ENCODE peak calls at places on chromosomes 3 and 15, in seven cellular contexts. L, Y, V, C, F, T and M are unnamed samples.

GRCh38 chr3:16550676-16551341 is 37.3 kb upstream of the RFTN1 start:
- DNase-seq in V (peak; percentile 85), Y (peak; percentile 70), T (peak; percentile 32), C (peak; percentile 49), L (peak; percentile 81), F (peak; percentile 88), M (peak; percentile 93)

GRCh38 chr15:39438260-39438659 is 142.6 kb upstream of the THBS1 start:
- DNase-seq in L (no peak), F (no peak), Y (no peak), C (no peak), V (no peak), T (no peak), M (no peak)

GRCh38 chr15:82641129-82641798 is 5.9 kb downstream of the CPEB1 start:
- DNase-seq in Y (no peak), C (no peak), V (no peak), L (no peak), T (no peak), F (peak; percentile 14), M (no peak)

GRCh38 chr15:68258684-68259083 is 18.9 kb upstream of the FEM1B start:
- DNase-seq in F (no peak), Y (no peak), V (peak; percentile 53), L (no peak), T (peak; percentile 44), C (no peak), M (no peak)

GRCh38 chr3:4532535-4533112 is 39.5 kb downstream of the ITPR1 start:
- DNase-seq in F (no peak), C (no peak), T (no peak), Y (no peak), V (no peak), L (no peak), M (no peak)

GRCh38 chr15:28930476-28931291 is 44.9 kb downstream of the APBA2 start:
- DNase-seq in L (no peak), V (no peak), Y (no peak), F (no peak), C (no peak), T (no peak), M (no peak)

GRCh38 chr15:96792216-96792615 is 461.7 kb downstream of the NR2F2 start:
- DNase-seq in L (no peak), T (no peak), C (no peak), V (peak; percentile 6), F (no peak), Y (no peak), M (no peak)

GRCh38 chr15:59616390-59616789 is 4.8 kb downstream of the GCNT3 start:
- DNase-seq in F (no peak), V (no peak), Y (no peak), T (no peak), L (peak; percentile 63), C (peak; percentile 53), M (no peak)

GRCh38 chr15:36905908-36906307 is 194.4 kb downstream of the MEIS2 start:
- DNase-seq in Y (peak; percentile 85), V (no peak), T (no peak), L (no peak), C (no peak), F (no peak), M (no peak)

GRCh38 chr3:196275126-196275525 is 12.4 kb downstream of the PCYT1A start:
- DNase-seq in C (no peak), T (no peak), Y (peak; percentile 43), F (no peak), V (no peak), L (no peak), M (no peak)
- H3K4me3 ChIP-seq in C (no peak overlapping the region), T (no peak overlapping the region), Y (no peak overlapping the region), F (peak overlapping the region; percentile 57), V (no peak overlapping the region), L (no peak overlapping the region), M (peak overlapping the region; percentile 44)

GRCh38 chr3:108125550-108126071 is 34.8 kb upstream of the CD47 start:
- DNase-seq in C (no peak), L (no peak), F (peak; percentile 92), T (no peak), V (peak; percentile 81), Y (no peak), M (peak; percentile 83)
- H3K4me3 ChIP-seq in C (no peak overlapping the region), L (no peak overlapping the region), F (peak overlapping the region; percentile 66), T (no peak overlapping the region), V (peak overlapping the region; percentile 72), Y (no peak overlapping the region), M (peak overlapping the region; percentile 64)

DNA sequence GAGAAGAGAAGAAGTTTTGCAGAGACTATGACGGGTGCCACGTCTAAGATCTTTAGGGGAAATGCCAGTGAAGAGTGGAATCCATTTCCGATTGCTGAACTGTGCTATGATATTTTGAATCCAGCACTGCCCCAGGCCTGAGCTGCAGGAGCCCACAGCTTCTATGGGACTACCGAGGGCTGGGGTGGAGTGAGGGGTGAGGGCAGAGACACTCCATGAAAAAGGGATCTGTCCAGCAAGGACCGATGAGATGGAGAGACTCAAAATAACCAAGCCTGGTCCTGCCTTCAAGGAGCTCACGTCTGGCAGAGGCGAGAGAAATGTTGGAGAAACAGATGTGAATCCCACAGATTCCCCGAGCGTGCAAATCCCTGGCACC is 79.8 kb upstream of the MEF2A start:
- DNase-seq in L (no peak), V (no peak), T (no peak), Y (peak; percentile 22), C (no peak), F (no peak), M (peak; percentile 42)
- H3K4me3 ChIP-seq in L (peak overlapping the region; percentile 34), V (no peak overlapping the region), T (peak overlapping the region; percentile 50), Y (peak overlapping the region; percentile 44), C (no peak overlapping the region), F (no peak overlapping the region), M (peak overlapping the region; percentile 35)

DNA sequence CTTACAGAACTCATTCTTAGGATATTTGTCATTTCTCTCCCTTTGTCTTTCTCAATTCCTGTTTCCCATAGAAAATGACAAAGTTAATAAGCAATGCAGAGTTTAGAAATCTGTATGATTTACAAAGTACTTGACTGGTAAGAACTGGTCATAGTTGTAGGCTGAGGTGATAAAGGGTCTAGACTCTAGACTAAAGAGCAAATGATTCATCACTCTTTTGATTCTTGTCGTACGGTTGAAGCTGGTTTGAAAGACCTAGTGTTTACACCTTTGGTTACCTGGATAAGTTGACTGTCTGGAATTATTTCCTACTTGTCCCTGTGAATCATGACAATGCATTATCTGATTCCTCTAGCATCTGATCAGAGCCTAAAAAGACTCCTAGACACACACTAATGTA is 58.9 kb upstream of the TP63 start:
- DNase-seq in V (no peak), Y (peak; percentile 43), C (peak; percentile 32), T (no peak), L (no peak), F (peak; percentile 34), M (no peak)
- H3K4me3 ChIP-seq in V (no peak overlapping the region), Y (no peak overlapping the region), C (no peak overlapping the region), T (no peak overlapping the region), L (no peak overlapping the region), F (no peak overlapping the region), M (no peak overlapping the region)

GRCh38 chr15:89910891-89911626 is 1.7 kb downstream of the ARPIN start:
- DNase-seq in C (no peak), Y (no peak), T (no peak), V (peak; percentile 28), L (no peak), F (no peak), M (no peak)
- H3K4me3 ChIP-seq in C (no peak overlapping the region), Y (no peak overlapping the region), T (peak overlapping the region; percentile 91), V (no peak overlapping the region), L (no peak overlapping the region), F (no peak overlapping the region), M (no peak overlapping the region)

DNA sequence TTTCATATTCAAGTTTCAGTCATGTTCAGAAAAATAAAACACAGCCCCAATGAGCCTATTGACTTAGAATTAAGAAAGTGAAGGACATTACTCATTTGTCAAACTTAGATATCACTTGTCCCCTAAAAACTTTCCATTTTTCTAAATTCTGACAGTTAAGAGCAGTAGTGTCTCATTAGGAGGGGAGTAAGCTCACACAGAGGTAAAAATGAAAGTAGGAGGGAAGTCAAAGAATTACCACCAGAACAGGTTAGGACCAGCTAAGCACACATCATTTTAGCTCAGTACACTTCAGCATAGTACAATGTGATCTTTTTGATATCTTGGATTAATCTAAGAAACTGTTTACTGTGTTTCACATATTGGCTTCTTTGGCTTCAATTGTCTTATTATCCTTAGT is 64.3 kb downstream of the OSTN start:
- DNase-seq in Y (no peak), L (no peak), C (no peak), T (no peak), V (no peak), F (no peak), M (no peak)
- H3K4me3 ChIP-seq in Y (no peak overlapping the region), L (no peak overlapping the region), C (no peak overlapping the region), T (no peak overlapping the region), V (no peak overlapping the region), F (peak overlapping the region; percentile 26), M (no peak overlapping the region)